ENCODE peak calls at places on chromosomes 1 and 21, in five cellular contexts. N, Z, E, X and F are unnamed samples.

GRCh38 chr21:34644815-34645214 is 24.0 kb upstream of the CLIC6 start:
- DNase-seq in N (no peak), Z (no peak), E (no peak), X (no peak), F (no peak)

GRCh38 chr1:41382531-41383090 is 21.4 kb downstream of the FOXO6 start:
- DNase-seq in N (peak; percentile 18), Z (peak; percentile 55), E (no peak), X (no peak), F (no peak)

GRCh38 chr1:12179111-12179519 is 12.3 kb downstream of the TNFRSF1B start:
- DNase-seq in N (no peak), Z (no peak), E (peak; percentile 87), X (no peak), F (no peak)

GRCh38 chr1:224615861-224616760 is at the start of gene CNIH3:
- DNase-seq in N (no peak), Z (peak; percentile 67), E (peak; percentile 87), X (no peak), F (no peak)

GRCh38 chr1:153534933-153535663 is 693 bp downstream of the S100A6 start:
- DNase-seq in N (no peak), Z (peak; percentile 71), E (no peak), X (no peak), F (no peak)

GRCh38 chr1:113452921-113453770 is 62.8 kb downstream of the MAGI3 start:
- DNase-seq in N (peak; percentile 60), Z (no peak), E (no peak), X (no peak), F (no peak)

GRCh38 chr1:41486053-41486891 is 1.8 kb upstream of the EDN2 start:
- DNase-seq in N (no peak), Z (no peak), E (no peak), X (no peak), F (no peak)

GRCh38 chr1:26786437-26787380 is 1.0 kb upstream of the PIGV start:
- DNase-seq in N (no peak), Z (peak; percentile 30), E (peak; percentile 80), X (no peak), F (peak; percentile 95)

GRCh38 chr1:26524181-26524580 is 5.4 kb upstream of the RPS6KA1 start:
- DNase-seq in N (peak; percentile 97), Z (peak; percentile 51), E (no peak), X (no peak), F (no peak)

GRCh38 chr1:15283500-15283899 is 36.5 kb downstream of the FHAD1 start:
- DNase-seq in N (peak; percentile 97), Z (no peak), E (no peak), X (no peak), F (no peak)
- TF ChIP-seq CTCF in N (peak; percentile 57), Z (no peak), E (no peak), X (no peak), F (peak; percentile 34)

DNA sequence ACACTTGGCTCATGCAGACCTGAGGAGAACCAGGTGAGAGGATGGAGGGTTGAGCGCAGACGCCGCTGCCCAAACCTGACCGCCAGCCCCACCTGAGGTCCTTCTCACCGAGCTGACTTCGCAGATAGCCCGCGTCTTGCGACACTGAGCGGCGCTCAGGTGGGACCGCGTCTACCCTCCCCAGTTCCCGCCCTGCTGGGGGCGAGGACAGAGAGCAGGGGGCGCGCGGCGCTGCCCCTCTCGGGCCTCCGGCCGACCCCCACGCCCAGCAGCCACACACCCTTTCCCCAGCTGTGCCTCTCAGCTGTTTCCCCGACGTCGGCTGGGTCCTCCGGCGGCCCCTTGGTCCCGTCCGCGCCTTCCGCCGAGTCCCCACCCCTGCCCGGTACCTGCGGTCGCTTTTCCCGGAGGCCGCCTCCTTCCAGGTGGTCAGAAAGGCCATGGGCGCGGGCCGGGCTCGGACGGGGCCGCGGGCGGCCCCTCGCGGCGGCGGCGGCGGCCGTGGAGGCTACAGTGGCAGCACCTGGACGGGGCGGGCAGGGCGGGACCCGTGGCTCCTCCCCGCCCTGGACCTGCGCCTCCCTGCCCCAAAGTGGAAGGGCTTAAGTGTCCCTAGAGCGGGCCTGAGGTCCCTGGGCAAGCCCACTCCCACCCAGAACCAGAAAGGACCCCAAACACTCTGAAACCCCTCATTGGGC is 14.4 kb upstream of the TTC39A start:
- DNase-seq in N (no peak), Z (peak; percentile 81), E (no peak), X (peak; percentile 84), F (no peak)
- TF ChIP-seq CTCF in N (no peak), Z (peak; percentile 65), E (no peak), X (no peak), F (no peak)

DNA sequence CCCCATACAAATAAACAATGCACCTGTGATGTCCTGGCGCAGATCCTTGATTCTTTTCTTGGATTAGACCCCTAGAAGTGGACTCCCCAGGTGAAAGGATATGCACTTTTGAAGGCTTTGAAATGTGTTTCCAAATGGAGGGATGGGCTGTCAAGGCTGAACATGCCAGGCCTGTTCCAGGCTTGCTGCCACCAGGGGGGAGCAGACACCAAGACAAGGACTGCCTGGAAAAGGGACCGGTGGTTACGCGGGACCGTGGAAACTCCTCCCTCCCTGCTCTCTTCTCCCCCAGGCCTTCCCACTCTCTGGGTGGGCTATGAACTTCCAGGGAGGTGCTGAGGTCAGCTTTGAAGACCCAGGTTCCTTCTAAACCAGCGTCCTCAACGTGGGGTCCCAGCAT is 12.7 kb downstream of the C1QB start:
- DNase-seq in N (peak; percentile 11), Z (peak; percentile 49), E (no peak), X (no peak), F (no peak)
- TF ChIP-seq CTCF in N (peak; percentile 62), Z (peak; percentile 44), E (peak; percentile 44), X (peak; percentile 64), F (no peak)

GRCh38 chr1:214551436-214552173 is at the start of gene PTPN14:
- DNase-seq in N (peak; percentile 85), Z (peak; percentile 96), E (peak; percentile 55), X (peak; percentile 97), F (peak; percentile 95)
- TF ChIP-seq CTCF in N (peak; percentile 45), Z (peak; percentile 24), E (no peak), X (peak; percentile 60), F (peak; percentile 56)

DNA sequence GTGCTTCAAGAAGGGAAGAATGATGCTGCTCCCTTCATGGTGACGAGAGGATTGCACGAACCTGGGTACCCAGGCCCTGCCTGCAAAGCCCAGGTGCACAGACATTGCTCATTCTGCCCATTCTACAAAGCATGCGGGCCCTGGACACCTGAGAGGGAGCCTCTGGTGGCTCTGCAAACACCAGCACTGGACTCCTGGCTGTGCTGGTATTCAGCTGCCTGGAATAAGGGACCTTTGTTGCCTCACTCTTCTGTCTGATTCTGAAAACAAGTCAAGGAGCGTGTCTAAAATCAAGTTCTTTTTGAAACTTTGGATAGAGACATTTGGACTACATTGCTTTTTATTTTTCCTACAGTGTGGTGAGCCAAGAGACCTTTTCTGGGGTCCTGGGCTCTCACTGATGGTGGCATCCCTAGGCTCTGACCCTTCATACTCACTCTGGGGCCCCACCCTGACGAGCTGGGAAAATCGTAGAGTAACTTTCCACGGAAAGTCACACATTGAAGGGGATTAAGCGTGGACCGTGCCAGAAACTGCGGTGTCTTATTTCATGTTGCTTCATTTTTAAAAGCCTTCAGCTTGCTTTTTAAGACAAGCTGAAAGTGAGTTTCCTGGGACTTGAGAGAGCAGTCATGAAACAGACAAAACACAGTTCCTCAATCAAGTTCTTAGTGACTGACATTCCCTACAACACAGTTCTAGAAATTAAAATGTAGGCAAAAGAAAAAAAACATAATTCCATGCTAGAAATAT is 24.0 kb downstream of the ABCA4 start:
- DNase-seq in N (no peak), Z (no peak), E (no peak), X (no peak), F (no peak)
- TF ChIP-seq CTCF in N (no peak), Z (no peak), E (no peak), X (no peak), F (no peak)

GRCh38 chr1:48571303-48571987 is 99.4 kb upstream of the SPATA6 start:
- DNase-seq in N (no peak), Z (no peak), E (no peak), X (no peak), F (no peak)

GRCh38 chr1:48568501-48568900 is 96.5 kb upstream of the SPATA6 start:
- DNase-seq in N (peak; percentile 87), Z (no peak), E (no peak), X (no peak), F (no peak)

GRCh38 chr1:48572134-48572533 is 100.1 kb upstream of the SPATA6 start:
- DNase-seq in N (no peak), Z (no peak), E (no peak), X (no peak), F (no peak)

GRCh38 chr1:48576565-48576964 is 104.6 kb upstream of the SPATA6 start:
- DNase-seq in N (no peak), Z (no peak), E (no peak), X (no peak), F (no peak)

GRCh38 chr1:48572632-48573258 is 100.7 kb upstream of the SPATA6 start:
- DNase-seq in N (peak; percentile 57), Z (peak; percentile 62), E (peak; percentile 18), X (no peak), F (no peak)
- TF ChIP-seq CTCF in N (peak; percentile 88), Z (peak; percentile 70), E (peak; percentile 63), X (peak; percentile 44), F (peak; percentile 58)

GRCh38 chr1:2212542-2213491 is 15.3 kb upstream of the SKI start:
- DNase-seq in N (peak; percentile 74), Z (peak; percentile 74), E (peak; percentile 50), X (peak; percentile 96), F (peak; percentile 97)
- TF ChIP-seq CTCF in N (peak; percentile 57), Z (no peak), E (no peak), X (peak; percentile 33), F (no peak)

GRCh38 chr1:21339402-21340229 is 49.4 kb upstream of the ECE1 start:
- DNase-seq in N (no peak), Z (no peak), E (no peak), X (no peak), F (no peak)

GRCh38 chr1:21341022-21341421 is 50.8 kb upstream of the ECE1 start:
- DNase-seq in N (no peak), Z (no peak), E (no peak), X (no peak), F (no peak)

GRCh38 chr1:21340230-21340564 is 49.9 kb upstream of the ECE1 start:
- DNase-seq in N (no peak), Z (peak; percentile 72), E (no peak), X (no peak), F (no peak)

GRCh38 chr1:21342961-21343838 is 52.9 kb upstream of the ECE1 start:
- DNase-seq in N (no peak), Z (no peak), E (no peak), X (no peak), F (no peak)

DNA sequence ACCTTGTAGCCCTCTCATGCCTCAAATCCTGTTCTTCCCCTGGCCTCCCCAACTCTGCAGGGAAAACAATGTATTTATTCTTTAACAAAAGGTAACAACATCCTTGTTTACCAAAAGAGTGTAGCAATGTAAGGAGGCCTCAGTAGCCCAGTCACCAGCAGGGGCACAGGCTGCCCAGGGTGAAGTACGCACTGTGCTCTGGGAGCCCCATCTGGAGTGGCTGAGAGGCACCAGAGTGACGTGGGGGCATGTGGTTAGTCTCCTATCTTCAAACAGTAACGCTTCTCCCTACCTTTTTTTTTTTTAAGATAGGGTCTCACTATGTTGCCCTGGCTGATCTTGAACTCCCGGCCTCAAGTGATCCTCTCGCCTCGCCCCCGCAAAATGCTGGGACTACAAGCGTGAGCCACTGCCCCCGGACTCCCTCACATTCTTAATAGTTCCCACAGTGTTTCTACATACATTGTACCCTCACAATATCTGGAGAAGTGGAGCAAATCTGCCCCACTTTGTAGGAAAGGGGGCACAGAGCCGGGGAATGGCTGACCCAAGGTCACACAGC is 51.3 kb upstream of the ECE1 start:
- DNase-seq in N (no peak), Z (no peak), E (no peak), X (no peak), F (no peak)
- TF ChIP-seq CTCF in N (no peak), Z (no peak), E (no peak), X (no peak), F (no peak)